ENCODE peak calls at places on chromosomes 5 and 9, in five cellular contexts. E is stomach, N is Calu3, I is suprapubic skin, R is astrocyte of the spinal cord. S is an unnamed sample.

GRCh38 chr5:177984565-177985166 is 11.4 kb downstream of the PROP1 start:
- DNase-seq in E (no peak), N (no peak), I (no peak), R (no peak), S (no peak)

GRCh38 chr5:148735301-148735700 is 81.0 kb upstream of the HTR4 start:
- DNase-seq in E (no peak), N (no peak), I (no peak), R (no peak), S (no peak)

GRCh38 chr9:86458456-86458855 is 104.2 kb upstream of the TUT7 start:
- DNase-seq in E (no peak), N (no peak), I (no peak), R (no peak), S (no peak)

GRCh38 chr5:168085321-168086040 is 206.0 kb upstream of the WWC1 start:
- DNase-seq in E (no peak), N (no peak), I (no peak), R (no peak), S (no peak)

GRCh38 chr5:158382473-158382872 is 523.5 kb upstream of the CLINT1 start:
- DNase-seq in E (no peak), N (peak; percentile 9), I (peak; percentile 84), R (peak; percentile 97), S (no peak)

GRCh38 chr9:132498811-132499210 is 83.6 kb upstream of the BARHL1 start:
- DNase-seq in E (no peak), N (no peak), I (no peak), R (no peak), S (no peak)

GRCh38 chr5:179558912-179559279 is 8.5 kb downstream of the RUFY1 start:
- DNase-seq in E (peak; percentile 55), N (peak; percentile 58), I (peak; percentile 65), R (no peak), S (peak; percentile 68)

GRCh38 chr9:94881946-94882345 is 155.4 kb downstream of the AOPEP start:
- DNase-seq in E (no peak), N (no peak), I (no peak), R (no peak), S (no peak)

GRCh38 chr5:91151947-91152346 is 231.2 kb downstream of the ARRDC3 start:
- DNase-seq in E (peak; percentile 52), N (peak; percentile 72), I (no peak), R (peak; percentile 75), S (no peak)

GRCh38 chr9:928363-929042 is 48.0 kb upstream of the DMRT3 start:
- DNase-seq in E (no peak), N (peak; percentile 13), I (no peak), R (no peak), S (peak; percentile 56)

GRCh38 chr5:13957032-13957645 is 12.7 kb upstream of the DNAH5 start:
- DNase-seq in E (no peak), N (peak; percentile 48), I (no peak), R (peak; percentile 73), S (peak; percentile 57)

GRCh38 chr9:127182901-127183746 is 60.7 kb upstream of the ANGPTL2 start:
- DNase-seq in E (no peak), N (no peak), I (no peak), R (peak; percentile 22), S (no peak)

GRCh38 chr9:128429505-128430086 is 8.9 kb downstream of the CERCAM start:
- DNase-seq in E (no peak), N (no peak), I (no peak), R (no peak), S (no peak)

GRCh38 chr9:38374847-38375571 is 17.5 kb upstream of the ALDH1B1 start:
- DNase-seq in E (no peak), N (no peak), I (peak; percentile 32), R (no peak), S (no peak)

GRCh38 chr9:38372685-38373619 is 19.6 kb upstream of the ALDH1B1 start:
- DNase-seq in E (no peak), N (no peak), I (peak; percentile 41), R (no peak), S (no peak)

GRCh38 chr9:38371495-38371894 is 21.0 kb upstream of the ALDH1B1 start:
- DNase-seq in E (peak; percentile 52), N (peak; percentile 14), I (no peak), R (no peak), S (no peak)

GRCh38 chr9:38375572-38375963 is 16.9 kb upstream of the ALDH1B1 start:
- DNase-seq in E (no peak), N (no peak), I (peak; percentile 72), R (no peak), S (no peak)

DNA sequence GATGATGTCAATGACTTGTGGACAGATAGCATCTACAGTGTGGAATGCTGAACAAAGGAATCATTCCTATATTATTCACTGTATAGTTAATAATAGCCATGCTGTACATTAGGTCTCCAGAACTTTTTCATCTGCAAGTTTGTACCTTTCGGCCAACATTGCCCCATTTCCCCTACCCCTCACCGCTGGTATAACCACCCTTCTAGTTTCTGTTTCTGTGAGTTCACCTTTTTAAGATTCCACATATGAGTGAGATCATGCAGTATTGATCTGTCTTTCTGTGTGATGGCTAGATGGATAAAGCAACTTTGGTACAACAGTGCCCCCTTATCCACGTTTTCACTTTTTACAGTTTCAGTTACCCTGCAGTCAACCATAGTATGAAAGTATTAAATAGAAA is 18.8 kb upstream of the ALDH1B1 start:
- DNase-seq in E (no peak), N (no peak), I (no peak), R (no peak), S (no peak)
- TF ChIP-seq CTCF in E (no peak), N (no peak), I (no peak), R (no peak), S (no peak)

GRCh38 chr9:97696823-97697601 is at the start of gene XPA:
- DNase-seq in E (peak; percentile 98), N (peak; percentile 95), I (peak; percentile 97), R (peak; percentile 94), S (peak; percentile 99)
- TF ChIP-seq CTCF in E (no peak), N (no peak), I (no peak), R (no peak), S (no peak)

DNA sequence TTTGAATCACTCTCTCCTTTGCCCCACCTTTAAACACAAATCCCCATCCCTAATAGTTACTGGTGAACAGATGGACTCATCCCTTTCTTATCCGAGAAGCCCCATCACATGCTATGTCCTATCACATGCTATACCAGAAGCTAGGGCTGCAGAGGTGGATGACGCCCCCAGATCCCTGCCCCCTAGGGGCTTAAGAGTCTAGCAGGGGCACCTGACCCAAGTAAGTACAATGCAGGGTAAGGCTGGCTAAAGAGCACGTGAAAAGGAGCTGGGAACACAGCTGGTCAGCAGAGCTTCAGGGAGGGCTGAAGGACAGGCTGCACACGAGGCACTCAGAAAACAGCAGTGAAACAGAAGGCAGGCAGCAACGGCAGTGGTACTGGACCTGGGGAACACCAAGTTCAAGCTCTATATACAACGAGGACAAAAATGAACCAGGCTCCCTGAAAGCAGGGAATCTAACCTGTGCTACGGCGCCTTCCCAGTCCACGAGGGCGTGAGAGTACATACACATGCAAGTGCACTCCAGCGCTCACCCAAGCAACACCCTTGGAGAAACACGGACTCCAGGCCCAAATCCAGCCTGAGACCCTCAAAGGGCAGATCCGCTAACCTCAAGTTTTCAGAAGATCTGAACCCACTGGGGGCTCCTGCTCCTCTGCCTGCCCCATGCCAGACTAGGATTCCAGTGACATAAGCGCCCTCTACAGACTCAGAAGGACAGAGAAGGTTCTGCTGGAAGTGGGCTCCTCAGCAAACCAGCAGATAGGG is 57.5 kb downstream of the PSMB7 start:
- DNase-seq in E (peak; percentile 8), N (no peak), I (no peak), R (no peak), S (no peak)
- TF ChIP-seq CTCF in E (no peak), N (no peak), I (no peak), R (peak; percentile 36), S (no peak)

DNA sequence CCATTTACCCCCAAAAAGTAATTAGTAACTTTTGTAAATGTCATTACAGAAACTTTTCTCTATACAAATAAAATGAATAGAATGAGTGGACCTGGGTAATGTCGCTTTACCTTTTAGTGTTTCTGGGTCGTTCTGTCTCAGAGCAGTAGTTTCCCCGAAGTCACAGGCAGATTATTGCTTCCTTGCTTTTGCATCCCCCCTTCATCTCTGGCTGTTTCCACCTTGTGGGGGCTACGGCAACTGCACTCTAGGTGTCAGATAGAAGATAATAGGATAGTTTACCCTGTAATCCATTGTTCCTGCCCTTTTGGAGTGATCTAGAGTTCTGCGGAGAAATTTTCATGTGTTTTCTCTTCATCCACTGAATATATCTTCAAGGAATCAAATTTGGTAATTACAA is 68.7 kb downstream of the PRR16 start:
- DNase-seq in E (no peak), N (peak; percentile 10), I (no peak), R (no peak), S (peak; percentile 53)
- TF ChIP-seq CTCF in E (no peak), N (no peak), I (no peak), R (peak; percentile 45), S (peak; percentile 66)

S was measured in endothelial cell.